ENCODE peak calls at places on chromosome 3, in seven cellular contexts. One of them, this sample, is unnamed.

GRCh38 chr3:100766069-100766468 is 56.8 kb downstream of the TFG start:
- DNase-seq in HS-5: no peak
- DNase-seq in erythroblast: no peak
- DNase-seq in NCI-H1092 treated with DMSO at 0.1 percent for 48 hours: no peak
- DNase-seq in EL: no peak
- DNase-seq in left ventricle myocardium superior: no peak
- DNase-seq in left cardiac atrium: no peak
- DNase-seq in this sample: no peak

GRCh38 chr3:171376125-171376947 is 83.9 kb downstream of the TNIK start:
- DNase-seq in left ventricle myocardium superior: no peak
- DNase-seq in NCI-H1092 treated with DMSO at 0.1 percent for 48 hours: no peak
- DNase-seq in left cardiac atrium: no peak
- DNase-seq in HS-5: no peak
- DNase-seq in EL: peak
- DNase-seq in erythroblast: no peak
- DNase-seq in this sample: peak

GRCh38 chr3:87288486-87288885 is 12.1 kb upstream of the POU1F1 start:
- DNase-seq in erythroblast: no peak
- DNase-seq in HS-5: no peak
- DNase-seq in NCI-H1092 treated with DMSO at 0.1 percent for 48 hours: no peak
- DNase-seq in EL: no peak
- DNase-seq in left ventricle myocardium superior: no peak
- DNase-seq in left cardiac atrium: no peak
- DNase-seq in this sample: no peak

GRCh38 chr3:166829896-166830295 is 550.2 kb downstream of the ZBBX start:
- DNase-seq in EL: no peak
- DNase-seq in left ventricle myocardium superior: no peak
- DNase-seq in HS-5: peak
- DNase-seq in NCI-H1092 treated with DMSO at 0.1 percent for 48 hours: no peak
- DNase-seq in left cardiac atrium: no peak
- DNase-seq in erythroblast: no peak
- DNase-seq in this sample: peak

GRCh38 chr3:138673641-138674040 is 65.1 kb downstream of the FAIM start:
- DNase-seq in HS-5: no peak
- DNase-seq in erythroblast: no peak
- DNase-seq in EL: no peak
- DNase-seq in left ventricle myocardium superior: no peak
- DNase-seq in left cardiac atrium: no peak
- DNase-seq in NCI-H1092 treated with DMSO at 0.1 percent for 48 hours: no peak
- DNase-seq in this sample: peak

GRCh38 chr3:194270627-194271458 is 80.3 kb downstream of the CPN2 start:
- DNase-seq in EL: peak
- DNase-seq in HS-5: no peak
- DNase-seq in left cardiac atrium: peak
- DNase-seq in left ventricle myocardium superior: peak
- DNase-seq in NCI-H1092 treated with DMSO at 0.1 percent for 48 hours: no peak
- DNase-seq in erythroblast: no peak
- DNase-seq in this sample: peak

GRCh38 chr3:61616586-61616985 is 55.2 kb downstream of the PTPRG start:
- DNase-seq in erythroblast: no peak
- DNase-seq in HS-5: no peak
- DNase-seq in left cardiac atrium: no peak
- DNase-seq in EL: no peak
- DNase-seq in left ventricle myocardium superior: no peak
- DNase-seq in NCI-H1092 treated with DMSO at 0.1 percent for 48 hours: no peak
- DNase-seq in this sample: no peak

GRCh38 chr3:194860725-194861124 is 175.0 kb downstream of the FAM43A start:
- DNase-seq in left ventricle myocardium superior: no peak
- DNase-seq in EL: no peak
- DNase-seq in erythroblast: no peak
- DNase-seq in NCI-H1092 treated with DMSO at 0.1 percent for 48 hours: no peak
- DNase-seq in HS-5: no peak
- DNase-seq in left cardiac atrium: no peak
- DNase-seq in this sample: no peak

GRCh38 chr3:101464235-101464634 is 48.8 kb downstream of the SENP7 start:
- DNase-seq in HS-5: no peak
- DNase-seq in left cardiac atrium: no peak
- DNase-seq in NCI-H1092 treated with DMSO at 0.1 percent for 48 hours: no peak
- DNase-seq in left ventricle myocardium superior: no peak
- DNase-seq in EL: no peak
- DNase-seq in erythroblast: no peak
- DNase-seq in this sample: no peak

GRCh38 chr3:157089455-157090221 is 70.3 kb downstream of the CCNL1 start:
- DNase-seq in EL: peak
- DNase-seq in NCI-H1092 treated with DMSO at 0.1 percent for 48 hours: no peak
- DNase-seq in left ventricle myocardium superior: peak
- DNase-seq in HS-5: no peak
- DNase-seq in left cardiac atrium: peak
- DNase-seq in erythroblast: no peak
- DNase-seq in this sample: peak

GRCh38 chr3:148884261-148884660 is 19.2 kb downstream of the CPA3 start:
- DNase-seq in NCI-H1092 treated with DMSO at 0.1 percent for 48 hours: no peak
- DNase-seq in EL: peak
- DNase-seq in left ventricle myocardium superior: no peak
- DNase-seq in left cardiac atrium: no peak
- DNase-seq in erythroblast: no peak
- DNase-seq in HS-5: no peak
- DNase-seq in this sample: peak

GRCh38 chr3:194928831-194929594 is 243.3 kb downstream of the FAM43A start:
- DNase-seq in EL: no peak
- DNase-seq in left ventricle myocardium superior: no peak
- DNase-seq in erythroblast: no peak
- DNase-seq in NCI-H1092 treated with DMSO at 0.1 percent for 48 hours: no peak
- DNase-seq in left cardiac atrium: no peak
- DNase-seq in HS-5: no peak
- DNase-seq in this sample: peak

GRCh38 chr3:132399054-132399929 is 18.0 kb upstream of the DNAJC13 start:
- DNase-seq in NCI-H1092 treated with DMSO at 0.1 percent for 48 hours: peak
- DNase-seq in EL: peak
- DNase-seq in HS-5: peak
- DNase-seq in left cardiac atrium: no peak
- DNase-seq in erythroblast: peak
- DNase-seq in left ventricle myocardium superior: no peak
- DNase-seq in this sample: peak

GRCh38 chr3:149442845-149443544 is 31.5 kb upstream of the TM4SF4 start:
- DNase-seq in EL: peak
- DNase-seq in erythroblast: no peak
- DNase-seq in left cardiac atrium: no peak
- DNase-seq in NCI-H1092 treated with DMSO at 0.1 percent for 48 hours: no peak
- DNase-seq in HS-5: peak
- DNase-seq in left ventricle myocardium superior: no peak
- DNase-seq in this sample: peak